ENCODE peak calls at places on chromosomes 5 and 9, in four cellular contexts. X is right atrium auricular region, E is BE2C, U is RWPE2. H is an unnamed sample. For H3K27me3, the result is how much of the 10 kb centered on the place peaks cover.

GRCh38 chr5:11214851-11215250 is 453.8 kb upstream of the DAP start:
- DNase-seq in X (no peak), E (no peak), U (no peak), H (no peak)

GRCh38 chr5:54985301-54986268 is at the start of gene ESM1:
- DNase-seq in X (no peak), E (no peak), U (peak), H (no peak)

GRCh38 chr9:120878188-120879130 is 1.5 kb upstream of the PHF19 start:
- DNase-seq in X (no peak), E (no peak), U (no peak), H (no peak)

GRCh38 chr9:82882744-82883143 is 180.2 kb downstream of the RASEF start:
- DNase-seq in X (no peak), E (no peak), U (no peak), H (no peak)

GRCh38 chr9:80994892-80995291 is 694.5 kb downstream of the TLE1 start:
- DNase-seq in X (no peak), E (no peak), U (no peak), H (no peak)

GRCh38 chr9:137691648-137692357 is 73.0 kb downstream of the EHMT1 start:
- DNase-seq in X (no peak), E (no peak), U (no peak), H (no peak)

GRCh38 chr5:101678494-101679193 is 617.4 kb downstream of the SLCO4C1 start:
- DNase-seq in X (peak), E (peak), U (no peak), H (peak)

GRCh38 chr5:140182803-140183367 is 7.9 kb downstream of the CYSTM1 start:
- DNase-seq in X (no peak), E (no peak), U (no peak), H (no peak)

GRCh38 chr9:116589392-116590354 is 97.4 kb upstream of the TRIM32 start:
- DNase-seq in X (no peak), E (peak), U (no peak), H (peak)

GRCh38 chr9:95111716-95112115 is 205.8 kb downstream of the FANCC start:
- DNase-seq in X (no peak), E (no peak), U (no peak), H (no peak)

GRCh38 chr5:160341309-160341874 is 29.0 kb upstream of the CCNJL start:
- DNase-seq in X (no peak), E (no peak), U (no peak), H (no peak)

GRCh38 chr9:129278391-129279237 is 100.6 kb upstream of the IER5L start:
- DNase-seq in X (peak), E (peak), U (peak), H (no peak)

GRCh38 chr9:85215936-85216335 is 525.8 kb downstream of the AGTPBP1 start:
- DNase-seq in X (no peak), E (no peak), U (no peak), H (no peak)

GRCh38 chr9:27005491-27005890 is at the start of gene LRRC19:
- DNase-seq in X (no peak), E (no peak), U (no peak), H (no peak)

GRCh38 chr5:138884554-138884953 is 9.4 kb upstream of the LRRTM2 start:
- DNase-seq in X (no peak), E (no peak), U (no peak), H (no peak)

GRCh38 chr5:173795601-173796000 is 92.5 kb upstream of the CPEB4 start:
- DNase-seq in X (no peak), E (no peak), U (no peak), H (no peak)

GRCh38 chr9:21933865-21934264 is 60.3 kb downstream of the CDKN2A start:
- DNase-seq in X (no peak), E (no peak), U (no peak), H (no peak)

GRCh38 chr9:81321551-81321950 is 367.8 kb downstream of the TLE1 start:
- DNase-seq in X (no peak), E (no peak), U (no peak), H (no peak)

DNA sequence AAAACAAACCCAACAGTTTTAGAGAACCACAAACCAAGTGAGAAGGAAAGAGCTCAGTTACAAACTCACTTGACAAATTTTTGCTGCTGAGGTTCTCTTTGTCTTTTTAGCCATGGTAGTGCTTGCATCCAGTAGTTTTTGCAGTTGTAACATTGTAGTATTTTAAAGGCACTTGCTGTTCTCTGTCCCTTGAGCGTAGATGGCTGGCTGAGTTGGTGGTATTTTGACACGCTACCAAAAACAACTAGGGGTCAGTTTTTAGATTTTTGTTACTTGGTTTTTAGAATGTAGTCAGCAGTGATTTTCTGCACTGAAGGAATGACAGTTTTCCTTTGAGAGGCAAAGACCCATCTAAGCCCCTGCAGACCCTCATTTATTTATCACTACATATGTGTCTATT is 58.0 kb downstream of the TLE4 start:
- DNase-seq in X (no peak), E (no peak), U (no peak), H (no peak)
- H3K4me3 ChIP-seq in X (no peak), E (no peak), U (no peak), H (no peak)

GRCh38 chr9:34594177-34594576 is 4.7 kb upstream of the CNTFR start:
- DNase-seq in X (no peak), E (no peak), U (no peak), H (no peak)

GRCh38 chr9:34592895-34593601 is 3.5 kb upstream of the CNTFR start:
- DNase-seq in X (peak), E (peak), U (no peak), H (no peak)

GRCh38 chr9:34591091-34591910 is 1.8 kb upstream of the CNTFR start:
- DNase-seq in X (peak), E (peak), U (peak), H (peak)

GRCh38 chr9:34590376-34591090 is 1.0 kb upstream of the CNTFR start:
- DNase-seq in X (peak), E (no peak), U (no peak), H (peak)

DNA sequence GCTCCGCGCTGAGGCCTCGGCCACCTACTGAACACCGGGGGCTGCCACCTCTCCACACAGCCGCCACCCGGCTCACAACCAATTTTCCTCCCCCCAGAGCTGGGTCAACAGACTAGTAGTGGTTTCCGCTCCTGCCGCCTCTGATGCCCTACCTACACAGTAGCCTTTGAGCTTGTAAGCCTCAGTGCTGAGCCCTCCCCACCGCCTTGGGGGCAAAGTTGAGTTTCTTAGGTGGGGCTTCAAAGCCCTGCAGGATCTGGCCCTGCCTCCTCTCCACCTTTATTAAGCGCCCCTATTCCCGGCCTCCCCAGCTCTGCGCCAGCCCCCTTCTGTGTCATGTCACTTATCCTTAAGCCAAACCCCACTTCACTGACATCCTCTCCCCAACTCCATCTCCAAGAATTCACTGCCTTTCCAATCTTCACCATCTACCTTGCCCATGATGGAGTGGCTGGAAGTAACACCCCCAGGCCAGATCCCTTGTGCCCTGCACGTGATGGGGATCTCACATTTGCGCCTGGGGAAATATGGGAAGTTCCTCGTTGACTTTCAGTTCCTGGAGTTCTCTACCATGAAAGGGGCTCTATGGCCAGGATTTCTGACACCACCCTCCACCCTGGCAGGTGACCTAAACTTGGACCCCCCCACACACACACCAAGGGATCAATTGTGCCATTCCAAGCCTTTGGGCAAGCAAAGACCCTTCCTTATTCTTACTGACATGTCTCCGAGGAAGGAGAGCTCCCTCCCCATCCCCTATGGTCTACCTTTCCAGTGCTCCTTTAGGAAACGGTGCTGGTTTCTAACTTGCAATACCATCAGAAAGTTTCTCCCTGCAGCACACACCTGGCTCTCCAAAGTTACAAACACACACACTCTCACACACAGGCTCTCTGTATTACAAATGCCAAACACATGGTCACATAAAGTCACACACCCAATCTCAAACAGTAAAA is 2.7 kb upstream of the CNTFR start:
- DNase-seq in X (no peak), E (no peak), U (no peak), H (no peak)
- H3K27me3 ChIP-seq in X (under half), E (under half), U (under half), H (under half)

GRCh38 chr5:179794575-179794974 is 789 bp downstream of the LTC4S start:
- DNase-seq in X (no peak), E (no peak), U (no peak), H (no peak)

GRCh38 chr5:179793470-179794139 is at the start of gene LTC4S:
- DNase-seq in X (peak), E (no peak), U (peak), H (no peak)

GRCh38 chr5:179795863-179796833 is 2.4 kb downstream of the LTC4S start:
- DNase-seq in X (peak), E (peak), U (peak), H (peak)

GRCh38 chr5:179794171-179794570 is 385 bp downstream of the LTC4S start:
- DNase-seq in X (no peak), E (no peak), U (no peak), H (no peak)

DNA sequence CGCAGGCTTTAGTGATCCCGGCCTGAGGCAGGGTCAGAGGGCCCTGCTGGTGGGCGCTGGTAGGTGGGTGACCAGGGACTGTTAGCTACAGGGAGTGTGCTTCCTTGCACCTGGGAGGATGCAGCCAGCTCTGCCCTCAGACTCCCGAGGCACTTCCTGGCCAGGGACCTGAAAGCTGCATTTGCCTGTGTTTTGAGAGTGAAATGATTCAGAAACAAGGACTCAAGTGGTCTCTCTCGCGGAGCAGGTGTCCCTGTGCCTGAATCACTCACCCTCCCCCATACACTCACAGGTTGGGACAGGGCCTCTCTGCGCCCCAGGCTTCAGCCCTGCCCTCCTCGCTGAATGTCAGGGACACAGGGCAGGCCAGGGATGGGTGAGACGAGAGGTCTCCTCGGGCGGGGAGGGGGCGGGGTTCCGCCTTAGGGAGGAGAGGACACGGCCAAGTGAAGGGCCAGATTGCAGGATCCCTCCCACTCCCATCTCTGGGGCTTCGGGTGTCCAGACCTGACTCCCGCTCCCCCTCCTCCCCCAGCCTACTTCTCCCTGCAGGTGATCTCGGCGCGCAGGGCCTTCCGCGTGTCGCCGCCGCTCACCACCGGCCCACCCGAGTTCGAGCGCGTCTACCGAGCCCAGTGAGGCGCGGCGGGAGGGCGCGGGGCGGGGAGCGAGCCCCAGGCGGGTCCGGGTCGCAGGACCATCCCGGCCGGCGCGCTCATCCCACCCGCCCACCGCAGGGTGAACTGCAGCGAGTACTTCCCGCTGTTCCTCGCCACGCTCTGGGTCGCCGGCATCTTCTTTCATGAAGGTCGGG is 1.5 kb downstream of the LTC4S start:
- DNase-seq in X (no peak), E (no peak), U (peak), H (no peak)
- H3K4me3 ChIP-seq in X (peak), E (peak), U (peak), H (peak)

GRCh38 chr5:141746395-141746794 is 64.4 kb upstream of the ARAP3 start:
- DNase-seq in X (no peak), E (no peak), U (no peak), H (no peak)
- H3K27me3 ChIP-seq in X (under half), E (under half), U (under half), H (under half)

GRCh38 chr5:179818746-179819295 is 1.9 kb upstream of the SQSTM1 start:
- DNase-seq in X (peak), E (peak), U (peak), H (peak)

GRCh38 chr5:179820127-179820482 is 600 bp upstream of the SQSTM1 start:
- DNase-seq in X (no peak), E (no peak), U (peak), H (peak)

GRCh38 chr5:179820483-179821297 is at the start of gene SQSTM1:
- DNase-seq in X (peak), E (peak), U (peak), H (peak)

GRCh38 chr5:179821298-179822058 is 773 bp downstream of the SQSTM1 start:
- DNase-seq in X (peak), E (peak), U (peak), H (peak)

DNA sequence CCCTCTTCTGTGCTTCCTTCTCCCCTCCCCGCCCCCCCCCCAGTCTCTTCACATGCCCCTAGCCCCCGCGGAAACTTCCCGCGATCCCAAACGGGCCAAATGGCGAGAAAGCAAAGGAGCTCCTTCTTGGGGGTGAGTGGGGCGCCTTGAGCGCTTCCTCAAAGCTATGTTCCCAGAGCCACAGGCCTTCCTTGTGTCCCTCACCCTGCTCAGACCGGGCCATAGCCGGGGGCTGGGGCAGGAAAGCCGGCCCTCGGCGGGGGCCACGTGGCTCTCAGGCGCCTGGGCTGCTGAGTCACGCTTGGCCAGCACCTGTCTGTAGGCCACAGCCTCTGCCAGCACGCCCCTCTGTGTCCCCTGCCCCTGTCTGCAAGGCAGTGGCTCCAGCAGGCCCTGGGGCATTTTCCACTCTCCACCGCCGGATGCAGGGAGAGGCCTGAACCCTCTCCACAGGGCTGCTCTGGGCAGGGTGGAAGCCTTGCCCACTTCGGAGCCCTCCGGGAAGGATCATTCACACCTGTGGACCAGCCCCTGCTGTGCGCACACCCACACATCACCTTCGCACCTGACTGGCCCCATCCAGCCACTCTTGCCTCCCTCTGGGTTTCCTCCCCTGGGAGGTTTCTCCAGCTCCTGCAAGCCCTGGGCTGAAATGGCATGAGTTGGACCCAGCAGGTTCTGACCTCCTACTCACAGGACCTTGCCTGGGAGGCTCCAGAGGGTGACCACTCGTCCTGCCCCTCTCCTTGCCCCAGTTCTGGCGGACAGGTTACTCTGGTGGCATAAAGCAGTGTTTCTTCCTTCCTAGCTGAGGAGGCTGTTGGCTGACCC is 1.2 kb upstream of the SQSTM1 start:
- DNase-seq in X (no peak), E (peak), U (peak), H (peak)
- H3K4me3 ChIP-seq in X (peak), E (peak), U (no peak), H (no peak)

DNA sequence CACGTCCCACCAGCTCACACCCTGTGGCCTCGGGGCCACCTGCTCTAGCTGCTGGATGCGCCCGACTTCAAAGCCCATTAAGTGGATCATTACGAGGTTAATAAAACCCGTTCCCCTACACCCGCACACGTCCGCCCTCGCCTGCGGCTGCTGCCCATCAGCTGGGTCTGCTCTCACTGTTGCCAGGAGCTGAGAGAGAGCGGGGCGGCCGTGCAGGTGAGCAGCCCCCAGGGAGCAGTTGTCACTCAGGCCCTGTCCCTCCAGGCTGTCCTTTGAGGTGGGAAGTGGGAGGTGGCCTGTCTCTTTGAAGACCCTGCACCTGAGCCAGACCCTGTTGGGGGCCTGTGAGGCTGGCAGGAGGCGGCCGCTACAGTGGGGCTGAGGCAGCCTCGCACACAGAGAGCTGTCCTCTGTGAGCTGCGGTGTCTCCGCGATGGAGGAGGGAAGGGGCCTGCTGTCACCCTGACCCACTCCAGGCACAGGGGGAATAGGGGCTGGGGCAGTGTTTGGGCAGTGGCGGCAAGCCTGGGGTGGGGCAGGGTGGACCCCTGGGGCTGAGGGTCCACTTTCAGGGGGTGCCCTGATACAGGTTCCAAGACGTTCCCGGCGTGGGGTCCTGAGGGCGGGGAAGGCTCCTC is 12.8 kb upstream of the UNC5A start:
- DNase-seq in X (no peak), E (no peak), U (no peak), H (no peak)
- H3K27me3 ChIP-seq in X (under half), E (under half), U (under half), H (under half)